ENCODE peak calls at places on chromosomes 7 and 10, in ten cellular contexts. I is PC-3; U is activated CD4-positive, alpha-beta T cell treated with anti-CD3 and anti-CD28 coated beads for 24 hours; O is NCI-H1092; K is WERI-Rb-1; Q is posterior vena cava; B is central memory CD4-positive, alpha-beta T cell; X is occipital lobe; H is GM23248; W is mucosa of descending colon. J is an unnamed sample.
A peak's percentile ranks its signal among the peaks of the same experiment; 100 is the strongest.

GRCh38 chr7:123645516-123645915 is 10.2 kb upstream of the LMOD2 start:
- DNase-seq in B (no peak), Q (no peak), U (no peak), O (no peak), H (no peak), X (no peak), I (no peak), K (no peak), W (no peak), J (no peak)

GRCh38 chr7:30925117-30925516 is 13.5 kb downstream of the AQP1 start:
- DNase-seq in O (no peak), Q (no peak), K (no peak), W (peak; percentile 13), U (no peak), I (no peak), B (no peak), H (no peak), X (no peak), J (no peak)

GRCh38 chr10:21329995-21330627 is 195.4 kb downstream of the SKIDA1 start:
- DNase-seq in O (no peak), H (peak; percentile 89), U (no peak), K (no peak), B (no peak), W (no peak), Q (no peak), X (no peak), I (peak; percentile 79), J (peak; percentile 84)

GRCh38 chr7:106765727-106766355 is 99.2 kb upstream of the PIK3CG start:
- DNase-seq in B (no peak), O (no peak), U (no peak), X (no peak), H (no peak), I (no peak), W (no peak), K (no peak), Q (no peak), J (no peak)

GRCh38 chr10:93820434-93820833 is 62.7 kb downstream of the LGI1 start:
- DNase-seq in H (peak; percentile 13), W (no peak), U (no peak), O (no peak), Q (no peak), X (no peak), K (no peak), I (peak; percentile 33), B (no peak), J (no peak)

GRCh38 chr7:98771519-98772241 is 98.1 kb downstream of the TMEM130 start:
- DNase-seq in Q (no peak), K (no peak), W (no peak), U (no peak), H (peak; percentile 79), O (no peak), B (no peak), I (no peak), X (peak; percentile 25), J (no peak)

GRCh38 chr10:34743804-34744203 is 71.3 kb downstream of the PARD3 start:
- DNase-seq in B (no peak), H (peak; percentile 88), O (no peak), Q (no peak), U (no peak), I (no peak), X (no peak), W (no peak), K (no peak), J (no peak)

GRCh38 chr7:16223963-16224707 is 197.2 kb downstream of the CRPPA start:
- DNase-seq in B (peak; percentile 36), K (no peak), X (no peak), H (no peak), Q (peak; percentile 34), U (peak; percentile 0), I (no peak), O (no peak), W (no peak), J (no peak)

GRCh38 chr7:95476904-95477594 is 8.7 kb upstream of the ASB4 start:
- DNase-seq in K (peak; percentile 72), U (peak; percentile 36), O (peak; percentile 85), H (peak; percentile 84), I (peak; percentile 76), X (peak; percentile 20), W (no peak), Q (no peak), B (peak; percentile 35), J (peak; percentile 54)

GRCh38 chr7:30926323-30926722 is 14.7 kb downstream of the AQP1 start:
- DNase-seq in X (no peak), B (no peak), Q (peak; percentile 56), K (no peak), W (peak; percentile 7), I (no peak), O (no peak), U (no peak), H (no peak), J (no peak)

J was measured in SHP77 treated with DMSO at 0.1 percent for 48 hours.